ENCODE peak calls at places on chromosomes 16 and 17, in four cellular contexts. V, A, F and O are unnamed samples.

GRCh38 chr16:20538687-20539086 is 37.5 kb downstream of the ACSM2B start:
- DNase-seq in V (no peak), A (no peak), F (no peak), O (no peak)

GRCh38 chr17:74840989-74841666 is 18.6 kb downstream of the GRIN2C start:
- DNase-seq in V (no peak), A (peak), F (no peak), O (no peak)

GRCh38 chr17:80308672-80309517 is 48.2 kb downstream of the RNF213 start:
- DNase-seq in V (no peak), A (no peak), F (no peak), O (no peak)

GRCh38 chr16:54204756-54205155 is 81.8 kb downstream of the IRX3 start:
- DNase-seq in V (no peak), A (no peak), F (no peak), O (no peak)

GRCh38 chr17:60107526-60108257 is 29.0 kb upstream of the HEATR6 start:
- DNase-seq in V (no peak), A (no peak), F (no peak), O (no peak)

GRCh38 chr17:18217412-18218015 is 7.9 kb upstream of the LLGL1 start:
- DNase-seq in V (peak), A (peak), F (peak), O (peak)

GRCh38 chr16:47460301-47460754 is 535 bp downstream of the ITFG1 start:
- DNase-seq in V (no peak), A (no peak), F (no peak), O (no peak)

GRCh38 chr16:67531247-67531646 is 2.6 kb downstream of the RIPOR1 start:
- DNase-seq in V (no peak), A (no peak), F (no peak), O (no peak)

GRCh38 chr17:56886288-56886721 is 27.5 kb downstream of the TRIM25 start:
- DNase-seq in V (no peak), A (no peak), F (no peak), O (no peak)

GRCh38 chr17:35022536-35023063 is 40.9 kb downstream of the RFFL start:
- DNase-seq in V (no peak), A (no peak), F (no peak), O (peak)

GRCh38 chr16:10806698-10807097 is 11.9 kb downstream of the TVP23A start:
- DNase-seq in V (no peak), A (no peak), F (no peak), O (no peak)

GRCh38 chr17:77692571-77693161 is 265.8 kb upstream of the TNRC6C start:
- DNase-seq in V (no peak), A (no peak), F (no peak), O (no peak)

GRCh38 chr17:7720125-7720524 is 2.6 kb downstream of the DNAH2 start:
- DNase-seq in V (no peak), A (no peak), F (no peak), O (no peak)

DNA sequence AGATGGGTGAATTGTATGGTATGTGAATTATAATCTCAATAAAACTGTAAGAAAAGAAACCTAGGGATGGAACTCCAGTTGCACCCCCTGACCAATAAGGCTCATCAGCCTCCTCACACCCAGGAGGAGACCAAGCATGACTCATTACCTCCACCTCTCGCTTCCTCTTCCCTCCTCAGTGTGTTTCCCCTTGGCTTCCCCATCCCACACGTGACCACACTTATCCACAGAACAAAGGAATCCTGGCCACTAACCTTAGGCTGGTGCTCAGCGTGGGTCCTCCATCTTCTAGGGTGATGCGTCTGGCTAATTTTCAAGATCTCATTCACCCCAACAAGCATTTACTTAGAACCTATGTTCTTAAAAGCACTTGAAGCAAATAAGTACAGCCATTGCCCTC is 36.2 kb upstream of the MAP3K14 start:
- DNase-seq in V (no peak), A (no peak), F (no peak), O (no peak)
- TF ChIP-seq EZH2phosphoT487 in V (no peak), A (no peak), F (no peak), O (no peak)

GRCh38 chr17:5183410-5183793 is 8.3 kb downstream of the ZNF594 start:
- DNase-seq in V (no peak), A (no peak), F (no peak), O (no peak)
- H3K4me3 ChIP-seq in V (peak), A (no peak), F (no peak), O (no peak)

GRCh38 chr16:89166696-89167424 is 4.7 kb upstream of the CDH15 start:
- DNase-seq in V (no peak), A (no peak), F (no peak), O (no peak)

GRCh38 chr16:89168381-89169189 is 3.0 kb upstream of the CDH15 start:
- DNase-seq in V (no peak), A (no peak), F (no peak), O (no peak)

GRCh38 chr16:89169778-89170177 is 1.8 kb upstream of the CDH15 start:
- DNase-seq in V (no peak), A (no peak), F (no peak), O (no peak)

GRCh38 chr16:89164847-89165684 is 6.5 kb upstream of the CDH15 start:
- DNase-seq in V (no peak), A (no peak), F (no peak), O (no peak)

DNA sequence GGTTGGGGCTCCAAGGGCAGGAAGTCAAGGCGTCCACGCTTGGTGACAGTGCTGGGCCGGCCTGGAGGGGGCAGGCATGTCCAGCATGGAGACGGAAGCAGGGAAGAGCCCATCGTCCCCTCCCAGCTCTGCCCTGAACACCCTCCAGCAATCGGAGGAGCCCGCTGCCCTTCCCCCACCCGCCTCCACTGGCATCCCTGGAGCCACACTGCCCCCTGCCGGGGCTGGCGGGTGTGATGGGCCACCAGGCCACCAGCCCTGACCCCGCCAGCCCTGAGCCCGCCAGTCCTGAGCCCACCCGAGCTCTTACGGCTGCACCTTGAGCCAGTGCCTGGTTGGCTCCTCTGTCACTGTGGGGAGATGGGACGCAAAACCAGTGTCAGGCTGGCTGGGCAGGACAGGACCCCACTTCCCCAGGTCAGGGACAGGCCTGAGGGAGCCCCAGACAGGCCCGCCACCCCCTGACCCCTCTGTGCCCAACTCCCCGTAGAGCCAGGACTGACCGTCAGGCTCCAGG is 4.1 kb upstream of the CDH15 start:
- DNase-seq in V (peak), A (peak), F (peak), O (peak)
- H3K9ac ChIP-seq in V (no peak), A (no peak), F (no peak), O (no peak)

GRCh38 chr17:48247603-48248002 is 140.0 kb downstream of the SNX11 start:
- DNase-seq in V (no peak), A (no peak), F (no peak), O (no peak)

GRCh38 chr17:48247038-48247437 is 139.5 kb downstream of the SNX11 start:
- DNase-seq in V (no peak), A (no peak), F (no peak), O (no peak)

GRCh38 chr17:48246623-48247022 is 139.1 kb downstream of the SNX11 start:
- DNase-seq in V (no peak), A (no peak), F (no peak), O (no peak)

GRCh38 chr17:48244121-48244711 is 136.7 kb downstream of the SNX11 start:
- DNase-seq in V (no peak), A (no peak), F (peak), O (peak)

DNA sequence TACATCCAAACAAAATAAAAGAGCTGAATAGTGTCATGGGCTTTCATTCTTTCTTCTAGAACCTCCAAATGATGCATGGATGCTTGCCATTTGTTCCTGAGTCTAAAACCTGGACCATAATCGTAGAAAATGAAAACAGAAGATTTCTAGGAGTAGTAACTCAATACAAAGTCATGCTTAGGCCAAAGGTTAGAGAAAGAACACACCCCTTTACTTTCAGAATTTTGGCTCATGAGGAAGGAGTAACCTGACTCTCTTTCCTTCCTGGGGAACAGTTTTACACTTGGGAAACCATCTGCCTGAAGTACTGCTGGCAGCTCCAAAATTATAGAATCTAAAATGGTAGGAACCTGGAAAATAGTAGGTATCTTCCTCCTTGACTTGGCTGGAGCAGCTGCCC is 137.2 kb downstream of the SNX11 start:
- DNase-seq in V (no peak), A (no peak), F (no peak), O (no peak)
- TF ChIP-seq EZH2phosphoT487 in V (no peak), A (no peak), F (no peak), O (no peak)

GRCh38 chr17:81328925-81329278 is 33.8 kb upstream of the SLC38A10 start:
- DNase-seq in V (peak), A (no peak), F (no peak), O (no peak)
- H3K4me3 ChIP-seq in V (no peak), A (no peak), F (peak), O (no peak)

GRCh38 chr17:29115906-29116651 is 64.1 kb downstream of the MYO18A start:
- DNase-seq in V (peak), A (peak), F (peak), O (peak)
- H3K9ac ChIP-seq in V (no peak), A (no peak), F (no peak), O (no peak)